ENCODE peak calls at places on chromosomes 16 and 17, in eight cellular contexts. K is SK-N-SH, N is ovary, X is A549, G is esophagus muscularis mucosa, D is stomach, F is upper lobe of left lung, H is transverse colon. V is an unnamed sample.

GRCh38 chr16:31134625-31135534 is 647 bp downstream of the PRSS8 start:
- DNase-seq in N (no peak), G (no peak), F (peak), K (no peak), X (no peak), H (peak), D (peak), V (no peak)

GRCh38 chr16:88339926-88340754 is 42.6 kb upstream of the ZNF469 start:
- DNase-seq in H (peak), N (no peak), K (no peak), D (no peak), F (no peak), G (no peak), X (no peak), V (no peak)

GRCh38 chr16:66619036-66619435 is 14.5 kb downstream of the CMTM3 start:
- DNase-seq in H (no peak), D (no peak), K (no peak), X (no peak), G (no peak), F (no peak), N (no peak), V (no peak)

GRCh38 chr17:75764711-75765421 is at the start of gene GALK1:
- DNase-seq in X (peak), D (peak), G (no peak), F (peak), K (peak), H (peak), N (peak), V (peak)

GRCh38 chr16:47366228-47366627 is 94.6 kb downstream of the ITFG1 start:
- DNase-seq in D (no peak), X (no peak), F (no peak), H (no peak), K (no peak), N (no peak), G (no peak), V (no peak)

GRCh38 chr16:85086347-85087291 is 25.7 kb downstream of the CIBAR2 start:
- DNase-seq in K (peak), G (no peak), F (peak), X (peak), N (peak), D (peak), H (peak), V (peak)

GRCh38 chr17:49210158-49211029 is at the start of the genes ABI3 and GNGT2:
- DNase-seq in N (peak), K (peak), F (peak), H (peak), D (peak), G (no peak), X (no peak), V (no peak)

GRCh38 chr17:40074175-40074512 is 11.4 kb downstream of the THRA start:
- DNase-seq in X (no peak), D (no peak), H (no peak), G (no peak), K (no peak), N (no peak), F (no peak), V (no peak)

GRCh38 chr16:80900593-80900954 is 96.2 kb upstream of the CDYL2 start:
- DNase-seq in N (no peak), D (no peak), X (no peak), G (no peak), F (no peak), H (no peak), K (no peak), V (no peak)

GRCh38 chr17:8420041-8420934 is 15.4 kb upstream of the NDEL1 start:
- DNase-seq in X (no peak), G (no peak), K (peak), N (peak), D (peak), F (peak), H (peak), V (peak)

GRCh38 chr16:51035110-51035498 is 116.0 kb downstream of the SALL1 start:
- DNase-seq in D (no peak), X (no peak), G (no peak), F (no peak), H (no peak), K (no peak), N (no peak), V (peak)

GRCh38 chr16:68367034-68367433 is 56.2 kb downstream of the PRMT7 start:
- DNase-seq in X (peak), H (peak), F (peak), N (no peak), G (no peak), D (peak), K (peak), V (no peak)

GRCh38 chr17:80938556-80938955 is 53.1 kb upstream of the CHMP6 start:
- DNase-seq in N (peak), F (no peak), G (no peak), D (no peak), K (no peak), X (no peak), H (no peak), V (no peak)

GRCh38 chr16:8505327-8505991 is 84.9 kb downstream of the TMEM114 start:
- DNase-seq in F (no peak), G (no peak), K (no peak), H (no peak), X (no peak), D (peak), N (no peak), V (no peak)

GRCh38 chr17:40422990-40423611 is 5.4 kb upstream of the TOP2A start:
- DNase-seq in D (no peak), X (peak), K (no peak), H (no peak), G (peak), N (no peak), F (no peak), V (no peak)

GRCh38 chr17:74403512-74404137 is 28.3 kb upstream of the GPRC5C start:
- DNase-seq in D (no peak), X (no peak), F (no peak), N (no peak), G (no peak), H (no peak), K (peak), V (no peak)

GRCh38 chr17:33647976-33648375 is 354.9 kb upstream of the ASIC2 start:
- DNase-seq in X (peak), D (no peak), H (no peak), N (no peak), G (no peak), F (no peak), K (peak), V (no peak)

GRCh38 chr16:2143874-2144485 is 4.4 kb upstream of the RAB26 start:
- DNase-seq in D (no peak), H (no peak), N (no peak), K (no peak), F (no peak), G (no peak), X (no peak), V (no peak)
- TF ChIP-seq EP300 in D (no peak), H (no peak), N (no peak), K (no peak), F (no peak), G (no peak), X (no peak), V (no peak)

GRCh38 chr16:77043076-77043475 is 147.9 kb upstream of the MON1B start:
- DNase-seq in X (peak), N (no peak), G (no peak), H (no peak), K (peak), F (no peak), D (no peak), V (no peak)
- H3K4me3 ChIP-seq in X (no peak), N (no peak), G (no peak), H (no peak), K (no peak), F (no peak), D (no peak), V (no peak)

GRCh38 chr16:75110637-75111513 is 5.7 kb downstream of the LDHD start:
- DNase-seq in D (peak), K (peak), N (peak), F (peak), X (peak), H (peak), G (peak), V (peak)
- H3K27ac ChIP-seq in D (peak), K (peak), N (peak), F (peak), X (peak), H (peak), G (peak), V (peak)

DNA sequence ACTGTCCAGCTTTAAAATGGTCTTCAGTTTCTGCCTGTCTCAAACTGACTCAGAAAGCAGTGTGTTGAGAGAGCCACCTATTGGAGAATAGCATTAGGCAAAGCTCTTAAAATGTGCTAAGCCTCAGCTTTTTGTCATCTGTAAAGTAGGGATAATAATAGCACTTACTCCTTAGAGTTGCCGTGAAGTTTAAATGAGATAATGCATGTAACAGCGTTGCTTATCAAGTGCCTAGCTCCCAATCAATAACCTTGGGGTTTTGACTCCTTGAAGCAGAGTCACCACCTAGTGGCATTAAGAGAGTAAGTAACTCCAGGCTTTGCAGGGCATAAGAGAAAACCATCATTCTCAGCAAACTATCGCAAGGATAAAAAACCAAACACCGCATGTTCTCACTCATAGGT is 163.3 kb downstream of the HS3ST2 start:
- DNase-seq in D (no peak), N (no peak), G (peak), X (no peak), H (no peak), F (no peak), K (no peak), V (no peak)
- TF ChIP-seq EP300 in D (no peak), N (no peak), G (no peak), X (no peak), H (no peak), F (no peak), K (no peak), V (no peak)

GRCh38 chr16:28537964-28538732 is 626 bp downstream of the NUPR1 start:
- DNase-seq in D (peak), X (no peak), H (peak), G (no peak), F (peak), K (no peak), N (peak), V (no peak)
- H3K4me3 ChIP-seq in D (peak), X (peak), H (peak), G (peak), F (peak), K (no peak), N (peak), V (peak)

DNA sequence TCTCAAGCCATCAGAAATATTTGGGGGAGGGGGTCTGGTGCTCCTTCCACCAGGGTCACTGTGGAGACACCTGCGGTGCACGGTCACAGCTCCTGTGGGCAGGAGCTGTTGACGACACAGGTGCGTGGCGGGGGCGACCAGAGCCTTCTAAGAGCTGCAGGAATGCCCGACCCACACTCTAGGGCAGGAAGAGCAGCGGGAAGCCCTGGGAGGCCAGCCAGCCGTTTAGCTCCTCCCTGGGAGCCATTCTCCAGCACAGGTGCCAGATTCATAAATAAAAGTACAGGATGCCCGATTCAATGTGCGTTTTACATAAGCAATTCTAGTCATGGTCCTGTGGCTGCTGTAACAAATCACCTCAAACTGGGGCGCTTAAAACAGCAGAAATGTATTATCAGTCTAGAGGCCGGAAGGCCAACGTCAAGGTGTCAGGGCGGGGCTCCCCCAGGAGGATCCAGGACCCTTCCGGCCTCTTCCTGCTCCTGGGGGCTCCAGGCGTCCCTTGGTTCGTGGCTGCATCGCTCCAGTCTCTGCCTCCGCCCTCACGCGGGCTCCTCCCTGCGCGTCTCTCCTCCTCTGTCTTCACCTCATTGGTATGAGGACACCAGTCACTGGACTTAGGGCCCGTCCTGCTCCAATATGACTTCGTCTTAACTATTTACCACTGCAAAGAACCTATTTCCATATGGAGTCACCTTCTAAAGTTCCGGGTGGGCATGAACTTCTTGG is 155.3 kb downstream of the FOXL1 start:
- DNase-seq in D (no peak), X (no peak), K (no peak), G (no peak), F (no peak), N (no peak), H (no peak), V (no peak)
- H3K27ac ChIP-seq in D (no peak), X (no peak), K (no peak), G (no peak), F (no peak), N (no peak), H (no peak), V (no peak)